ENCODE peak calls at places on chromosomes 2 and 18, in four cellular contexts. P, D, A and X are unnamed samples.

GRCh38 chr2:127917916-127918315 is 32.2 kb upstream of the AMMECR1L start:
- DNase-seq in P (no peak), D (no peak), A (no peak), X (no peak)

GRCh38 chr2:34408100-34408499 is 809.0 kb upstream of the FAM98A start:
- DNase-seq in P (no peak), A (no peak), D (no peak), X (no peak)

GRCh38 chr2:10448646-10449480 is 736 bp upstream of the ODC1 start:
- DNase-seq in D (peak; percentile 96), P (no peak), A (no peak), X (peak; percentile 93)

GRCh38 chr2:17877811-17878221 is 651 bp upstream of the KCNS3 start:
- DNase-seq in A (no peak), D (no peak), P (peak; percentile 32), X (no peak)

GRCh38 chr2:128269358-128270305 is 49.0 kb downstream of the HS6ST1 start:
- DNase-seq in P (no peak), D (peak; percentile 61), A (peak; percentile 55), X (peak; percentile 65)

GRCh38 chr2:201465524-201465971 is 14.0 kb downstream of the STRADB start:
- DNase-seq in A (no peak), D (no peak), P (no peak), X (no peak)

GRCh38 chr2:875687-876615 is 74.7 kb upstream of the SNTG2 start:
- DNase-seq in A (no peak), D (no peak), P (no peak), X (peak; percentile 56)

GRCh38 chr18:13159579-13159978 is 59.0 kb upstream of the LDLRAD4 start:
- DNase-seq in A (no peak), P (peak; percentile 72), D (no peak), X (no peak)

GRCh38 chr2:152564754-152565551 is 152.3 kb downstream of the PRPF40A start:
- DNase-seq in A (no peak), D (no peak), P (no peak), X (no peak)

GRCh38 chr2:126935774-126936173 is 37.1 kb downstream of the TEX51 start:
- DNase-seq in A (no peak), P (no peak), D (no peak), X (no peak)

GRCh38 chr2:207530160-207531023 is 630 bp downstream of the CREB1 start:
- DNase-seq in D (peak; percentile 77), P (peak; percentile 54), A (peak; percentile 75), X (no peak)

GRCh38 chr2:58436842-58437241 is 195.7 kb upstream of the FANCL start:
- DNase-seq in P (peak; percentile 32), A (no peak), D (no peak), X (no peak)

DNA sequence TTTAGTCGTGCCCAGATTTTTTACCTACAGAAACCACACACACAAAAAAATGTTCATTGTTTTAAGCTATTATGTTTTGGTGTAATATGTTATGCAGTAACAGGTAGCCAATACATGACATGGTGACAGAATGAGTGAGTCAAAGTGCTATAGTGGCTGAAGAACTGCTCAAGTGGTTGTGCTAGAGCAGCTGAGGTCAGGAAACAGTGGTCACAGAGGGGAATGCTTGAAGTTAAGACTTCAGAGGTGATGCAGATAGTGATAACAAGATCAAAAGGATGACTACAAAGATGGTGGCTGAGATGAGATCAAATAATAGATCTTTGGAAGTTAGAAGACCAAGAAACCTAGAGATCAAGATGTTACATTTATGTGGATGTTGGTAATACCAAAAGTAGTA is 174.3 kb downstream of the KCNE4 start:
- DNase-seq in D (no peak), A (no peak), P (no peak), X (no peak)
- TF ChIP-seq CTCF in D (no peak), A (no peak), P (no peak), X (no peak)

GRCh38 chr2:101500860-101501259 is 25.9 kb upstream of the RFX8 start:
- DNase-seq in D (no peak), A (no peak), P (no peak), X (no peak)
- H3K4me3 ChIP-seq in D (no peak overlapping the region), A (no peak overlapping the region), P (no peak overlapping the region), X (peak overlapping the region; percentile 44)

DNA sequence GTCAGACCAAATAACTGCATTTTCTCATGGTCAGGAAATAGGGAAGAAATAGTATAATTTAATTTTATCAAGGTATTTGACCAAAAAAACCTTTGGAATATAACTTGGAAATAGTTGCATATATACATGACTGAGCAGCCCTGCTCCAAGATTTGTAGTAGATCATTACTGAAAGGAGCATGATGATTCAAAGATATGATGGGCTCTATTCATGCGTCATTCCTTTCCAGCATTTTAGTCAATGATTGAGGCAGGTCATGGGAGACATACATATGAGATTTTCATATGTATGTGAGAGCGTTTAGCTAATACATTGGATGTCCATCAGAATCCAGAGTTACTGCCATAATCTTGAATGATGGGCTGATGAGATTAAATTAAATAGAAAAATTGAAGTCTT is 74.5 kb downstream of the CAB39 start:
- DNase-seq in A (no peak), D (no peak), P (no peak), X (no peak)
- H3K27ac ChIP-seq in A (no peak overlapping the region), D (no peak overlapping the region), P (no peak overlapping the region), X (no peak overlapping the region)

DNA sequence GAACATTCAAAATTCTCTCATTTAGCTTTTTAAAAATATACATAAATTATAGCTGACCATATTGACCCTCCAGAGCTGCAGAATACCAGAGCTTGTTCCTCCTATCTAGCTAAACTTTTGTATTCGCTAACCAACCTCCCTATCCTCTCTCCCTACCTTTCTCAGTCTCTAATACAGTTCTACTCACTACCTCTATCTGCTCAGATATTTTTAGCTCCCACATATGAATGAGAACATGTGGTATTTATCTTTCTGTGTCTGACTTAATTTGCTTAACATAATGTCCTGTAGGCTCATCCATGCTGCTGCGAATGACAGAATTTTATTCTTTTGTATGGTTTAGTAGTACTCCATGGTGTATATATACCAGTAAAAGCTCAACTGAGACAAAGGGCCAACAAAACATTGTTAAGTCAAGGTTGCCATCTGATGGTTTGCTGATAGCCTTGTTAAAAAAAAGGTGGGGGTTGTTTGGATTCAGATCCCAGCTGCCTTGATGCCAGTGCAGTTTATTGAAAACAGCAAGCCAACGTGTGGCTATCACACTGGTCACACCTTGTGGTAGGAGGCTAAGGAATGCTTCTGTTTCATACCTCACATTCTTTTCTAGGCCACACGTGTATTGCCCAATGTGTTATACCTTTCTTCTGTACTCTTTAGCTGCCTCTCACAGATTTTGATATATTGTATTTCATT is 101.5 kb downstream of the VWA3B start:
- DNase-seq in A (no peak), P (no peak), D (no peak), X (no peak)
- TF ChIP-seq CTCF in A (no peak), P (no peak), D (no peak), X (no peak)